ENCODE peak calls at places on chromosome 9, in eight cellular contexts. One of them, this sample, is unnamed.

GRCh38 chr9:35611230-35611797 is 6.3 kb downstream of the TESK1 start:
- DNase-seq in mesothelial cell of epicardium: no peak
- DNase-seq in AG10803: peak; percentile 47
- DNase-seq in sigmoid colon: peak; percentile 72
- DNase-seq in fibroblast of mammary gland: peak; percentile 49
- DNase-seq in choroid plexus epithelial cell: peak; percentile 65
- DNase-seq in progenitor cell of endocrine pancreas: no peak
- DNase-seq in neural crest cell: peak; percentile 27
- DNase-seq in this sample: no peak

GRCh38 chr9:136107953-136108647 is 10.6 kb downstream of the TMEM250 start:
- DNase-seq in mesothelial cell of epicardium: no peak
- DNase-seq in AG10803: no peak
- DNase-seq in sigmoid colon: no peak
- DNase-seq in fibroblast of mammary gland: no peak
- DNase-seq in choroid plexus epithelial cell: no peak
- DNase-seq in progenitor cell of endocrine pancreas: no peak
- DNase-seq in neural crest cell: no peak
- DNase-seq in this sample: no peak

GRCh38 chr9:81461196-81461595 is 228.2 kb downstream of the TLE1 start:
- DNase-seq in mesothelial cell of epicardium: no peak
- DNase-seq in AG10803: peak; percentile 11
- DNase-seq in sigmoid colon: no peak
- DNase-seq in fibroblast of mammary gland: no peak
- DNase-seq in choroid plexus epithelial cell: peak; percentile 89
- DNase-seq in progenitor cell of endocrine pancreas: no peak
- DNase-seq in neural crest cell: no peak
- DNase-seq in this sample: no peak

GRCh38 chr9:130399768-130400167 is 45.0 kb upstream of the ASS1 start:
- DNase-seq in mesothelial cell of epicardium: no peak
- DNase-seq in AG10803: no peak
- DNase-seq in sigmoid colon: no peak
- DNase-seq in fibroblast of mammary gland: no peak
- DNase-seq in choroid plexus epithelial cell: no peak
- DNase-seq in progenitor cell of endocrine pancreas: no peak
- DNase-seq in neural crest cell: no peak
- DNase-seq in this sample: no peak

GRCh38 chr9:84863372-84863771 is 193.8 kb downstream of the NTRK2 start:
- DNase-seq in mesothelial cell of epicardium: no peak
- DNase-seq in AG10803: no peak
- DNase-seq in sigmoid colon: no peak
- DNase-seq in fibroblast of mammary gland: no peak
- DNase-seq in choroid plexus epithelial cell: no peak
- DNase-seq in progenitor cell of endocrine pancreas: no peak
- DNase-seq in neural crest cell: no peak
- DNase-seq in this sample: no peak

GRCh38 chr9:16385590-16386578 is 484.6 kb downstream of the BNC2 start:
- DNase-seq in mesothelial cell of epicardium: no peak
- DNase-seq in AG10803: peak; percentile 85
- DNase-seq in sigmoid colon: no peak
- DNase-seq in fibroblast of mammary gland: peak; percentile 93
- DNase-seq in choroid plexus epithelial cell: peak; percentile 72
- DNase-seq in progenitor cell of endocrine pancreas: no peak
- DNase-seq in neural crest cell: no peak
- DNase-seq in this sample: peak; percentile 57

GRCh38 chr9:14846871-14847311 is 63.3 kb downstream of the FREM1 start:
- DNase-seq in mesothelial cell of epicardium: no peak
- DNase-seq in AG10803: peak; percentile 39
- DNase-seq in sigmoid colon: peak; percentile 68
- DNase-seq in fibroblast of mammary gland: peak; percentile 43
- DNase-seq in choroid plexus epithelial cell: peak; percentile 64
- DNase-seq in progenitor cell of endocrine pancreas: peak; percentile 22
- DNase-seq in neural crest cell: peak; percentile 66
- DNase-seq in this sample: no peak

GRCh38 chr9:81748091-81748490 is 58.7 kb upstream of the TLE1 start:
- DNase-seq in mesothelial cell of epicardium: no peak
- DNase-seq in AG10803: no peak
- DNase-seq in sigmoid colon: no peak
- DNase-seq in fibroblast of mammary gland: no peak
- DNase-seq in choroid plexus epithelial cell: no peak
- DNase-seq in progenitor cell of endocrine pancreas: no peak
- DNase-seq in neural crest cell: no peak
- DNase-seq in this sample: no peak

GRCh38 chr9:130117816-130118632 is 54.2 kb upstream of the NCS1 start:
- DNase-seq in mesothelial cell of epicardium: no peak
- DNase-seq in AG10803: peak; percentile 85
- DNase-seq in sigmoid colon: peak; percentile 87
- DNase-seq in fibroblast of mammary gland: peak; percentile 81
- DNase-seq in choroid plexus epithelial cell: peak; percentile 26
- DNase-seq in progenitor cell of endocrine pancreas: no peak
- DNase-seq in neural crest cell: no peak
- DNase-seq in this sample: no peak

GRCh38 chr9:69578026-69578425 is 94.1 kb downstream of the APBA1 start:
- DNase-seq in mesothelial cell of epicardium: no peak
- DNase-seq in AG10803: no peak
- DNase-seq in sigmoid colon: no peak
- DNase-seq in fibroblast of mammary gland: no peak
- DNase-seq in choroid plexus epithelial cell: no peak
- DNase-seq in progenitor cell of endocrine pancreas: no peak
- DNase-seq in neural crest cell: no peak
- DNase-seq in this sample: no peak

GRCh38 chr9:74846771-74847170 is 41.0 kb downstream of the TRPM6 start:
- DNase-seq in mesothelial cell of epicardium: no peak
- DNase-seq in AG10803: no peak
- DNase-seq in sigmoid colon: no peak
- DNase-seq in fibroblast of mammary gland: peak; percentile 5
- DNase-seq in choroid plexus epithelial cell: no peak
- DNase-seq in progenitor cell of endocrine pancreas: no peak
- DNase-seq in neural crest cell: no peak
- DNase-seq in this sample: no peak

GRCh38 chr9:98851730-98852462 is 44.4 kb downstream of the GALNT12 start:
- DNase-seq in mesothelial cell of epicardium: no peak
- DNase-seq in AG10803: no peak
- DNase-seq in sigmoid colon: no peak
- DNase-seq in fibroblast of mammary gland: no peak
- DNase-seq in choroid plexus epithelial cell: no peak
- DNase-seq in progenitor cell of endocrine pancreas: no peak
- DNase-seq in neural crest cell: no peak
- DNase-seq in this sample: no peak

GRCh38 chr9:131678499-131679111 is 61.3 kb downstream of the RAPGEF1 start:
- DNase-seq in mesothelial cell of epicardium: no peak
- DNase-seq in AG10803: peak; percentile 96
- DNase-seq in sigmoid colon: peak; percentile 90
- DNase-seq in fibroblast of mammary gland: peak; percentile 99
- DNase-seq in choroid plexus epithelial cell: peak; percentile 92
- DNase-seq in progenitor cell of endocrine pancreas: no peak
- DNase-seq in neural crest cell: no peak
- DNase-seq in this sample: peak; percentile 90

GRCh38 chr9:75087279-75087823 is 604 bp downstream of the NMRK1 start:
- DNase-seq in mesothelial cell of epicardium: no peak
- DNase-seq in AG10803: peak; percentile 62
- DNase-seq in sigmoid colon: no peak
- DNase-seq in fibroblast of mammary gland: peak; percentile 49
- DNase-seq in choroid plexus epithelial cell: peak; percentile 64
- DNase-seq in progenitor cell of endocrine pancreas: peak; percentile 18
- DNase-seq in neural crest cell: no peak
- DNase-seq in this sample: no peak

GRCh38 chr9:70065572-70065971 is 21.9 kb downstream of the MAMDC2 start:
- DNase-seq in mesothelial cell of epicardium: no peak
- DNase-seq in AG10803: no peak
- DNase-seq in sigmoid colon: no peak
- DNase-seq in fibroblast of mammary gland: no peak
- DNase-seq in choroid plexus epithelial cell: no peak
- DNase-seq in progenitor cell of endocrine pancreas: no peak
- DNase-seq in neural crest cell: no peak
- DNase-seq in this sample: no peak

GRCh38 chr9:33227013-33227398 is 13.0 kb upstream of the SPINK4 start:
- DNase-seq in mesothelial cell of epicardium: no peak
- DNase-seq in AG10803: no peak
- DNase-seq in sigmoid colon: no peak
- DNase-seq in fibroblast of mammary gland: no peak
- DNase-seq in choroid plexus epithelial cell: no peak
- DNase-seq in progenitor cell of endocrine pancreas: no peak
- DNase-seq in neural crest cell: no peak
- DNase-seq in this sample: no peak

GRCh38 chr9:127035423-127035822 is 87.0 kb downstream of the ANGPTL2 start:
- DNase-seq in mesothelial cell of epicardium: no peak
- DNase-seq in AG10803: peak; percentile 70
- DNase-seq in sigmoid colon: peak; percentile 89
- DNase-seq in fibroblast of mammary gland: peak; percentile 95
- DNase-seq in choroid plexus epithelial cell: peak; percentile 73
- DNase-seq in progenitor cell of endocrine pancreas: no peak
- DNase-seq in neural crest cell: no peak
- DNase-seq in this sample: no peak

GRCh38 chr9:126945682-126946081 is 31.1 kb downstream of the RALGPS1 start:
- DNase-seq in mesothelial cell of epicardium: no peak
- DNase-seq in AG10803: no peak
- DNase-seq in sigmoid colon: no peak
- DNase-seq in fibroblast of mammary gland: no peak
- DNase-seq in choroid plexus epithelial cell: no peak
- DNase-seq in progenitor cell of endocrine pancreas: no peak
- DNase-seq in neural crest cell: no peak
- DNase-seq in this sample: no peak

GRCh38 chr9:35728041-35728971 is 3.7 kb downstream of the TLN1 start:
- DNase-seq in mesothelial cell of epicardium: peak; percentile 62
- DNase-seq in AG10803: peak; percentile 94
- DNase-seq in sigmoid colon: peak; percentile 97
- DNase-seq in fibroblast of mammary gland: peak; percentile 90
- DNase-seq in choroid plexus epithelial cell: peak; percentile 87
- DNase-seq in progenitor cell of endocrine pancreas: no peak
- DNase-seq in neural crest cell: peak; percentile 30
- DNase-seq in this sample: peak; percentile 93

GRCh38 chr9:110030632-110031031 is 177.3 kb downstream of the C9orf152 start:
- DNase-seq in mesothelial cell of epicardium: no peak
- DNase-seq in AG10803: peak; percentile 67
- DNase-seq in sigmoid colon: no peak
- DNase-seq in fibroblast of mammary gland: peak; percentile 50
- DNase-seq in choroid plexus epithelial cell: peak; percentile 82
- DNase-seq in progenitor cell of endocrine pancreas: no peak
- DNase-seq in neural crest cell: no peak
- DNase-seq in this sample: no peak

GRCh38 chr9:108225371-108225905 is 630.3 kb downstream of the ACTL7B start:
- DNase-seq in mesothelial cell of epicardium: no peak
- DNase-seq in AG10803: peak; percentile 58
- DNase-seq in sigmoid colon: no peak
- DNase-seq in fibroblast of mammary gland: no peak
- DNase-seq in choroid plexus epithelial cell: peak; percentile 32
- DNase-seq in progenitor cell of endocrine pancreas: no peak
- DNase-seq in neural crest cell: no peak
- DNase-seq in this sample: no peak

GRCh38 chr9:91378695-91379127 is 17.0 kb upstream of the AUH start:
- DNase-seq in mesothelial cell of epicardium: no peak
- DNase-seq in AG10803: peak; percentile 72
- DNase-seq in sigmoid colon: no peak
- DNase-seq in fibroblast of mammary gland: peak; percentile 66
- DNase-seq in choroid plexus epithelial cell: peak; percentile 88
- DNase-seq in progenitor cell of endocrine pancreas: no peak
- DNase-seq in neural crest cell: no peak
- DNase-seq in this sample: no peak

GRCh38 chr9:76987594-76988200 is 31.8 kb upstream of the FOXB2 start:
- DNase-seq in mesothelial cell of epicardium: no peak
- DNase-seq in AG10803: peak; percentile 61
- DNase-seq in sigmoid colon: no peak
- DNase-seq in fibroblast of mammary gland: peak; percentile 71
- DNase-seq in choroid plexus epithelial cell: peak; percentile 61
- DNase-seq in progenitor cell of endocrine pancreas: no peak
- DNase-seq in neural crest cell: peak; percentile 8
- DNase-seq in this sample: no peak
- TF ChIP-seq CTCF in mesothelial cell of epicardium: peak; percentile 3
- TF ChIP-seq CTCF in AG10803: peak; percentile 78
- TF ChIP-seq CTCF in sigmoid colon: peak; percentile 53
- TF ChIP-seq CTCF in fibroblast of mammary gland: peak; percentile 78
- TF ChIP-seq CTCF in choroid plexus epithelial cell: peak; percentile 70
- TF ChIP-seq CTCF in progenitor cell of endocrine pancreas: peak; percentile 52
- TF ChIP-seq CTCF in neural crest cell: peak; percentile 68
- TF ChIP-seq CTCF in this sample: peak; percentile 13

DNA sequence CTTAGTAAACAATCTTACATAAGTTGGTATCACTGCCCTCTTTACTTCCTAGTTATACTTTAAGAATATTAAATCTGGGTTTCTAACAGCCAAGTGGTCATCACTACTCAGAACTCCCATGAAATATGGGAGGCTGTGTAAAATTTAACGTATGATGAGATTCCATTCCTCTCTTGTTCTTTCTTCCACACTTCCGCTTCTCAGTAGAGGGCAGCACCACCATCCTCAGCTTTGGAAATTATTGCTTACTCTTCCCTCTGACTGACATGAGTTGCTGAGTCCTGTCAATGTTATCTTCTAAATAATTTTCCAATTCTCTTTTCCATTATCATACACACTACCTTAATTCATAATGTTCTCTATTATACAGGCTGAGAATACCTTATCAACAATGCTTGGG is 194.0 kb downstream of the RFX3 start:
- DNase-seq in mesothelial cell of epicardium: no peak
- DNase-seq in AG10803: no peak
- DNase-seq in sigmoid colon: no peak
- DNase-seq in fibroblast of mammary gland: no peak
- DNase-seq in choroid plexus epithelial cell: peak; percentile 39
- DNase-seq in progenitor cell of endocrine pancreas: no peak
- DNase-seq in neural crest cell: no peak
- DNase-seq in this sample: no peak
- TF ChIP-seq CTCF in mesothelial cell of epicardium: no peak
- TF ChIP-seq CTCF in AG10803: peak; percentile 9
- TF ChIP-seq CTCF in sigmoid colon: no peak
- TF ChIP-seq CTCF in fibroblast of mammary gland: peak; percentile 39
- TF ChIP-seq CTCF in choroid plexus epithelial cell: peak; percentile 71
- TF ChIP-seq CTCF in progenitor cell of endocrine pancreas: peak; percentile 12
- TF ChIP-seq CTCF in neural crest cell: peak; percentile 47
- TF ChIP-seq CTCF in this sample: no peak

GRCh38 chr9:120875954-120876841 is 790 bp downstream of the PHF19 start:
- DNase-seq in mesothelial cell of epicardium: peak; percentile 58
- DNase-seq in AG10803: peak; percentile 75
- DNase-seq in sigmoid colon: peak; percentile 94
- DNase-seq in fibroblast of mammary gland: peak; percentile 89
- DNase-seq in choroid plexus epithelial cell: peak; percentile 81
- DNase-seq in progenitor cell of endocrine pancreas: peak; percentile 37
- DNase-seq in neural crest cell: peak; percentile 61
- DNase-seq in this sample: peak; percentile 92
- TF ChIP-seq CTCF in mesothelial cell of epicardium: no peak
- TF ChIP-seq CTCF in AG10803: no peak
- TF ChIP-seq CTCF in sigmoid colon: no peak
- TF ChIP-seq CTCF in fibroblast of mammary gland: no peak
- TF ChIP-seq CTCF in choroid plexus epithelial cell: peak; percentile 25
- TF ChIP-seq CTCF in progenitor cell of endocrine pancreas: peak; percentile 7
- TF ChIP-seq CTCF in neural crest cell: no peak
- TF ChIP-seq CTCF in this sample: no peak

DNA sequence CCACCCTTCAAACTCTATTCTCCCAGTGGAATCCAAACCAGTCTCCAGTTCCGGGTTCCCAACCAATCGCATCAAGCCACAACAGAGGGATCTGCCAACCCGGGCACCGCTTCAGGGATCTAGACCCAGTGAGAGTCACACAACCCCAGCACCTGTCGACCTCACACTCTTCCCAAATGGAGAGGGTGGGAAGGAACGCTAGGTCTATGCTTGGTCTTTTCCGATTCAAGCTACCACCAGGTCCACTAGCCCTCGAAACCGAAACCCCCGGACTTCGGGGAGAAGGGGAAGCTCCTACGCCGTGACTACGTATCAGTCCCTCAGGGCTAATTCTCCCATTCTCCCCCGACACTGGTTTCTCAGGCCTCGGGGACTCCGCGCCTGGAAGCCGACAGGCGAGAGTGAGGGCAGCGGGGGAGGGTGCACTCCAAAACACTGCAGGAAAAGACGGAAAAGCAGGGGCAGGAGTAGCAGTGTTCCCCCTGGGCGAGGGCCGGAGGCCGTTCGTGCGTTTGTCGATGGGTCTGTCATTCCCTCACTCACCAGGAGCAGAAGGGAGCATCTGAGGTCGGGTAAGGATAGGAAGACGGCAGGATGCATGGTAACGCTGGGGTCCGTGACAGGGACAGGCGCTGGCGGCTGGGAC is 436 bp downstream of the ERP44 start:
- DNase-seq in mesothelial cell of epicardium: peak; percentile 60
- DNase-seq in AG10803: peak; percentile 35
- DNase-seq in sigmoid colon: peak; percentile 69
- DNase-seq in fibroblast of mammary gland: peak; percentile 55
- DNase-seq in choroid plexus epithelial cell: peak; percentile 43
- DNase-seq in progenitor cell of endocrine pancreas: peak; percentile 26
- DNase-seq in neural crest cell: no peak
- DNase-seq in this sample: peak; percentile 76
- TF ChIP-seq CTCF in mesothelial cell of epicardium: no peak
- TF ChIP-seq CTCF in AG10803: no peak
- TF ChIP-seq CTCF in sigmoid colon: no peak
- TF ChIP-seq CTCF in fibroblast of mammary gland: no peak
- TF ChIP-seq CTCF in choroid plexus epithelial cell: no peak
- TF ChIP-seq CTCF in progenitor cell of endocrine pancreas: no peak
- TF ChIP-seq CTCF in neural crest cell: no peak
- TF ChIP-seq CTCF in this sample: no peak